ENCODE peak calls at places on chromosomes 1 and 21, in five cellular contexts. One of them, this sample, is unnamed.

GRCh38 chr1:21490774-21491482 is 18.3 kb upstream of the ALPL start:
- DNase-seq in suprapubic skin: no peak
- DNase-seq in Peyer's patch: no peak
- DNase-seq in tibial nerve: no peak
- DNase-seq in heart left ventricle: no peak
- DNase-seq in this sample: no peak

GRCh38 chr1:54887665-54888071 is 673 bp upstream of the DHCR24 start:
- DNase-seq in suprapubic skin: peak; percentile 73
- DNase-seq in Peyer's patch: no peak
- DNase-seq in tibial nerve: no peak
- DNase-seq in heart left ventricle: no peak
- DNase-seq in this sample: no peak

GRCh38 chr1:91556556-91556955 is 55.9 kb downstream of the CDC7 start:
- DNase-seq in suprapubic skin: no peak
- DNase-seq in Peyer's patch: no peak
- DNase-seq in tibial nerve: no peak
- DNase-seq in heart left ventricle: no peak
- DNase-seq in this sample: no peak

GRCh38 chr1:203287109-203287893 is 18.0 kb upstream of the BTG2 start:
- DNase-seq in suprapubic skin: no peak
- DNase-seq in Peyer's patch: peak; percentile 69
- DNase-seq in tibial nerve: no peak
- DNase-seq in heart left ventricle: peak; percentile 71
- DNase-seq in this sample: no peak

GRCh38 chr1:117861694-117862093 is 67.7 kb downstream of the GDAP2 start:
- DNase-seq in suprapubic skin: no peak
- DNase-seq in Peyer's patch: no peak
- DNase-seq in tibial nerve: no peak
- DNase-seq in heart left ventricle: no peak
- DNase-seq in this sample: no peak

GRCh38 chr1:184199797-184200170 is 148.3 kb downstream of the TSEN15 start:
- DNase-seq in suprapubic skin: no peak
- DNase-seq in Peyer's patch: no peak
- DNase-seq in tibial nerve: no peak
- DNase-seq in heart left ventricle: no peak
- DNase-seq in this sample: no peak

GRCh38 chr1:2535455-2535854 is 5.4 kb upstream of the HES5 start:
- DNase-seq in suprapubic skin: no peak
- DNase-seq in Peyer's patch: no peak
- DNase-seq in tibial nerve: no peak
- DNase-seq in heart left ventricle: no peak
- DNase-seq in this sample: no peak

GRCh38 chr1:179127163-179127895 is 45.5 kb downstream of the TOR3A start:
- DNase-seq in suprapubic skin: no peak
- DNase-seq in Peyer's patch: no peak
- DNase-seq in tibial nerve: no peak
- DNase-seq in heart left ventricle: no peak
- DNase-seq in this sample: no peak

GRCh38 chr1:168618351-168618750 is 41.9 kb downstream of the XCL1 start:
- DNase-seq in suprapubic skin: no peak
- DNase-seq in Peyer's patch: no peak
- DNase-seq in tibial nerve: no peak
- DNase-seq in heart left ventricle: no peak
- DNase-seq in this sample: no peak

GRCh38 chr1:43367026-43367903 is 546 bp downstream of the ELOVL1 start:
- DNase-seq in suprapubic skin: no peak
- DNase-seq in Peyer's patch: peak; percentile 70
- DNase-seq in tibial nerve: no peak
- DNase-seq in heart left ventricle: peak; percentile 41
- DNase-seq in this sample: peak; percentile 30

GRCh38 chr1:51058863-51059262 is 43.2 kb upstream of the C1orf185 start:
- DNase-seq in suprapubic skin: no peak
- DNase-seq in Peyer's patch: no peak
- DNase-seq in tibial nerve: no peak
- DNase-seq in heart left ventricle: no peak
- DNase-seq in this sample: no peak

GRCh38 chr1:92709738-92710137 is 75.2 kb downstream of the EVI5 start:
- DNase-seq in suprapubic skin: no peak
- DNase-seq in Peyer's patch: no peak
- DNase-seq in tibial nerve: no peak
- DNase-seq in heart left ventricle: no peak
- DNase-seq in this sample: no peak

GRCh38 chr1:58903450-58904298 is 119.8 kb upstream of the JUN start:
- DNase-seq in suprapubic skin: peak; percentile 97
- DNase-seq in Peyer's patch: peak; percentile 96
- DNase-seq in tibial nerve: peak; percentile 91
- DNase-seq in heart left ventricle: peak; percentile 97
- DNase-seq in this sample: peak; percentile 95

GRCh38 chr1:18407166-18408045 is 73.3 kb upstream of the KLHDC7A start:
- DNase-seq in suprapubic skin: no peak
- DNase-seq in Peyer's patch: no peak
- DNase-seq in tibial nerve: no peak
- DNase-seq in heart left ventricle: no peak
- DNase-seq in this sample: no peak

GRCh38 chr1:100523038-100523649 is 14.8 kb upstream of the GPR88 start:
- DNase-seq in suprapubic skin: no peak
- DNase-seq in Peyer's patch: no peak
- DNase-seq in tibial nerve: no peak
- DNase-seq in heart left ventricle: no peak
- DNase-seq in this sample: no peak

GRCh38 chr1:192852001-192852400 is 43.2 kb downstream of the RGS2 start:
- DNase-seq in suprapubic skin: no peak
- DNase-seq in Peyer's patch: no peak
- DNase-seq in tibial nerve: no peak
- DNase-seq in heart left ventricle: no peak
- DNase-seq in this sample: no peak

GRCh38 chr21:45856422-45856821 is 125.1 kb upstream of the COL6A1 start:
- DNase-seq in suprapubic skin: peak; percentile 34
- DNase-seq in Peyer's patch: no peak
- DNase-seq in tibial nerve: no peak
- DNase-seq in heart left ventricle: no peak
- DNase-seq in this sample: no peak

GRCh38 chr1:228400237-228400651 is 6.4 kb downstream of the TRIM11 start:
- DNase-seq in suprapubic skin: peak; percentile 48
- DNase-seq in Peyer's patch: peak; percentile 44
- DNase-seq in tibial nerve: no peak
- DNase-seq in heart left ventricle: no peak
- DNase-seq in this sample: no peak

GRCh38 chr21:42413500-42413899 is 9.8 kb downstream of the UBASH3A start:
- DNase-seq in suprapubic skin: no peak
- DNase-seq in Peyer's patch: no peak
- DNase-seq in tibial nerve: no peak
- DNase-seq in heart left ventricle: no peak
- DNase-seq in this sample: no peak

GRCh38 chr1:22282281-22282970 is 139.5 kb upstream of the WNT4 start:
- DNase-seq in suprapubic skin: no peak
- DNase-seq in Peyer's patch: no peak
- DNase-seq in tibial nerve: no peak
- DNase-seq in heart left ventricle: no peak
- DNase-seq in this sample: no peak

GRCh38 chr1:1213153-1213918 is 617 bp downstream of the TNFRSF4 start:
- DNase-seq in suprapubic skin: no peak
- DNase-seq in Peyer's patch: no peak
- DNase-seq in tibial nerve: no peak
- DNase-seq in heart left ventricle: no peak
- DNase-seq in this sample: no peak

GRCh38 chr1:40620586-40620985 is 44.9 kb downstream of the RIMS3 start:
- DNase-seq in suprapubic skin: no peak
- DNase-seq in Peyer's patch: peak; percentile 2
- DNase-seq in tibial nerve: no peak
- DNase-seq in heart left ventricle: no peak
- DNase-seq in this sample: no peak

GRCh38 chr1:178031856-178032320 is 62.0 kb upstream of the RASAL2 start:
- DNase-seq in suprapubic skin: peak; percentile 92
- DNase-seq in Peyer's patch: peak; percentile 75
- DNase-seq in tibial nerve: peak; percentile 87
- DNase-seq in heart left ventricle: peak; percentile 90
- DNase-seq in this sample: peak; percentile 85

GRCh38 chr1:107139833-107140702 is 771 bp upstream of the NTNG1 start:
- DNase-seq in suprapubic skin: peak; percentile 57
- DNase-seq in Peyer's patch: no peak
- DNase-seq in tibial nerve: no peak
- DNase-seq in heart left ventricle: peak; percentile 16
- DNase-seq in this sample: no peak

GRCh38 chr1:197399691-197400521 is 131.9 kb downstream of the CRB1 start:
- DNase-seq in suprapubic skin: no peak
- DNase-seq in Peyer's patch: no peak
- DNase-seq in tibial nerve: no peak
- DNase-seq in heart left ventricle: no peak
- DNase-seq in this sample: no peak

GRCh38 chr1:64963466-64963865 is 2.9 kb downstream of the JAK1 start:
- DNase-seq in suprapubic skin: no peak
- DNase-seq in Peyer's patch: no peak
- DNase-seq in tibial nerve: no peak
- DNase-seq in heart left ventricle: no peak
- DNase-seq in this sample: no peak

GRCh38 chr1:160124709-160125478 is 9.3 kb downstream of the ATP1A2 start:
- DNase-seq in suprapubic skin: no peak
- DNase-seq in Peyer's patch: no peak
- DNase-seq in tibial nerve: no peak
- DNase-seq in heart left ventricle: no peak
- DNase-seq in this sample: no peak

GRCh38 chr21:28588997-28589396 is 403.7 kb downstream of the LTN1 start:
- DNase-seq in suprapubic skin: no peak
- DNase-seq in Peyer's patch: no peak
- DNase-seq in tibial nerve: no peak
- DNase-seq in heart left ventricle: no peak
- DNase-seq in this sample: no peak

GRCh38 chr1:4467241-4467640 is 187.2 kb upstream of the AJAP1 start:
- DNase-seq in suprapubic skin: no peak
- DNase-seq in Peyer's patch: no peak
- DNase-seq in tibial nerve: no peak
- DNase-seq in heart left ventricle: no peak
- DNase-seq in this sample: no peak

GRCh38 chr1:4468386-4468785 is 186.0 kb upstream of the AJAP1 start:
- DNase-seq in suprapubic skin: no peak
- DNase-seq in Peyer's patch: no peak
- DNase-seq in tibial nerve: no peak
- DNase-seq in heart left ventricle: no peak
- DNase-seq in this sample: no peak

GRCh38 chr1:4464478-4464877 is 189.9 kb upstream of the AJAP1 start:
- DNase-seq in suprapubic skin: no peak
- DNase-seq in Peyer's patch: no peak
- DNase-seq in tibial nerve: no peak
- DNase-seq in heart left ventricle: no peak
- DNase-seq in this sample: no peak

GRCh38 chr1:4463631-4464030 is 190.8 kb upstream of the AJAP1 start:
- DNase-seq in suprapubic skin: no peak
- DNase-seq in Peyer's patch: no peak
- DNase-seq in tibial nerve: no peak
- DNase-seq in heart left ventricle: no peak
- DNase-seq in this sample: no peak

GRCh38 chr1:4468804-4469514 is 185.4 kb upstream of the AJAP1 start:
- DNase-seq in suprapubic skin: no peak
- DNase-seq in Peyer's patch: no peak
- DNase-seq in tibial nerve: no peak
- DNase-seq in heart left ventricle: no peak
- DNase-seq in this sample: no peak
- H3K9me3 ChIP-seq in suprapubic skin: no peaks in the 10 kb centered on the region
- H3K9me3 ChIP-seq in Peyer's patch: no peaks in the 10 kb centered on the region
- H3K9me3 ChIP-seq in tibial nerve: no peaks in the 10 kb centered on the region
- H3K9me3 ChIP-seq in heart left ventricle: no peaks in the 10 kb centered on the region
- H3K9me3 ChIP-seq in this sample: no peaks in the 10 kb centered on the region

GRCh38 chr1:215377736-215378135 is 189.4 kb upstream of the KCTD3 start:
- DNase-seq in suprapubic skin: no peak
- DNase-seq in Peyer's patch: no peak
- DNase-seq in tibial nerve: no peak
- DNase-seq in heart left ventricle: no peak
- DNase-seq in this sample: no peak

GRCh38 chr1:215380566-215380965 is 186.5 kb upstream of the KCTD3 start:
- DNase-seq in suprapubic skin: no peak
- DNase-seq in Peyer's patch: no peak
- DNase-seq in tibial nerve: no peak
- DNase-seq in heart left ventricle: no peak
- DNase-seq in this sample: no peak

GRCh38 chr1:215375386-215375785 is 191.7 kb upstream of the KCTD3 start:
- DNase-seq in suprapubic skin: no peak
- DNase-seq in Peyer's patch: no peak
- DNase-seq in tibial nerve: no peak
- DNase-seq in heart left ventricle: no peak
- DNase-seq in this sample: no peak

GRCh38 chr1:215376544-215377264 is 190.4 kb upstream of the KCTD3 start:
- DNase-seq in suprapubic skin: no peak
- DNase-seq in Peyer's patch: no peak
- DNase-seq in tibial nerve: no peak
- DNase-seq in heart left ventricle: no peak
- DNase-seq in this sample: no peak
- TF ChIP-seq POLR2A in suprapubic skin: no peak
- TF ChIP-seq POLR2A in Peyer's patch: no peak
- TF ChIP-seq POLR2A in tibial nerve: no peak
- TF ChIP-seq POLR2A in heart left ventricle: no peak
- TF ChIP-seq POLR2A in this sample: no peak

GRCh38 chr1:94246692-94247145 is 9.3 kb upstream of the ARHGAP29 start:
- DNase-seq in suprapubic skin: no peak
- DNase-seq in Peyer's patch: no peak
- DNase-seq in tibial nerve: no peak
- DNase-seq in heart left ventricle: no peak
- DNase-seq in this sample: no peak

GRCh38 chr1:94248956-94249688 is 11.7 kb upstream of the ARHGAP29 start:
- DNase-seq in suprapubic skin: no peak
- DNase-seq in Peyer's patch: no peak
- DNase-seq in tibial nerve: no peak
- DNase-seq in heart left ventricle: no peak
- DNase-seq in this sample: no peak

GRCh38 chr1:94245747-94246438 is 8.5 kb upstream of the ARHGAP29 start:
- DNase-seq in suprapubic skin: no peak
- DNase-seq in Peyer's patch: no peak
- DNase-seq in tibial nerve: no peak
- DNase-seq in heart left ventricle: no peak
- DNase-seq in this sample: no peak

GRCh38 chr1:94244816-94245215 is 7.4 kb upstream of the ARHGAP29 start:
- DNase-seq in suprapubic skin: no peak
- DNase-seq in Peyer's patch: no peak
- DNase-seq in tibial nerve: no peak
- DNase-seq in heart left ventricle: no peak
- DNase-seq in this sample: no peak

GRCh38 chr1:94247146-94248094 is 10.0 kb upstream of the ARHGAP29 start:
- DNase-seq in suprapubic skin: peak; percentile 81
- DNase-seq in Peyer's patch: peak; percentile 83
- DNase-seq in tibial nerve: peak; percentile 49
- DNase-seq in heart left ventricle: peak; percentile 84
- DNase-seq in this sample: peak; percentile 52
- H3K9me3 ChIP-seq in suprapubic skin: no peaks in the 10 kb centered on the region
- H3K9me3 ChIP-seq in Peyer's patch: no peaks in the 10 kb centered on the region
- H3K9me3 ChIP-seq in tibial nerve: no peaks in the 10 kb centered on the region
- H3K9me3 ChIP-seq in heart left ventricle: no peaks in the 10 kb centered on the region
- H3K9me3 ChIP-seq in this sample: no peaks in the 10 kb centered on the region

GRCh38 chr1:247331172-247331525 is 518 bp downstream of the ZNF496 start:
- DNase-seq in suprapubic skin: peak; percentile 88
- DNase-seq in Peyer's patch: peak; percentile 84
- DNase-seq in tibial nerve: peak; percentile 41
- DNase-seq in heart left ventricle: peak; percentile 85
- DNase-seq in this sample: peak; percentile 82
- TF ChIP-seq POLR2A in suprapubic skin: no peak
- TF ChIP-seq POLR2A in Peyer's patch: peak; percentile 36
- TF ChIP-seq POLR2A in tibial nerve: peak; percentile 36
- TF ChIP-seq POLR2A in heart left ventricle: peak; percentile 56
- TF ChIP-seq POLR2A in this sample: peak; percentile 67

This sample was measured in uterus.